ENCODE peak calls at places on chromosomes 11 and 22, in six cellular contexts. S is SK-N-SH; R is caudate nucleus; X is CD8-positive, alpha-beta memory T cell; A is cardiac muscle cell; W is effector memory CD4-positive, alpha-beta T cell. Q is an unnamed sample.

GRCh38 chr11:76980196-76980595 is 54.0 kb upstream of the B3GNT6 start:
- DNase-seq in S (no peak), R (no peak), X (no peak), A (no peak), W (no peak), Q (no peak)

GRCh38 chr22:49909476-49910205 is 8.6 kb downstream of the ALG12 start:
- DNase-seq in S (no peak), R (no peak), X (no peak), A (no peak), W (no peak), Q (no peak)

GRCh38 chr11:79366218-79366617 is 74.6 kb downstream of the TENM4 start:
- DNase-seq in S (no peak), R (no peak), X (no peak), A (no peak), W (no peak), Q (no peak)

GRCh38 chr22:24090581-24090980 is 79.5 kb downstream of the CABIN1 start:
- DNase-seq in S (no peak), R (no peak), X (no peak), A (no peak), W (no peak), Q (no peak)

GRCh38 chr11:130522284-130522961 is 74.0 kb downstream of the ADAMTS15 start:
- DNase-seq in S (peak), R (no peak), X (no peak), A (peak), W (no peak), Q (no peak)

GRCh38 chr11:12813371-12814225 is 139.4 kb downstream of the TEAD1 start:
- DNase-seq in S (no peak), R (no peak), X (no peak), A (peak), W (no peak), Q (no peak)

GRCh38 chr11:109586789-109587188 is 164.8 kb downstream of the C11orf87 start:
- DNase-seq in S (no peak), R (no peak), X (no peak), A (no peak), W (no peak), Q (no peak)

GRCh38 chr22:38170469-38170868 is 11.2 kb downstream of the PLA2G6 start:
- DNase-seq in S (no peak), R (no peak), X (no peak), A (no peak), W (no peak), Q (no peak)

GRCh38 chr22:42440728-42441127 is 8.5 kb upstream of the NFAM1 start:
- DNase-seq in S (no peak), R (no peak), X (no peak), A (no peak), W (no peak), Q (no peak)

GRCh38 chr11:119584193-119585037 is 144.6 kb downstream of the NECTIN1 start:
- DNase-seq in S (peak), R (no peak), X (no peak), A (peak), W (no peak), Q (no peak)

GRCh38 chr11:61377461-61378160 is 14.8 kb upstream of the TMEM216 start:
- DNase-seq in S (no peak), R (no peak), X (no peak), A (no peak), W (no peak), Q (no peak)

GRCh38 chr11:105236631-105237030 is 97.1 kb upstream of the CARD18 start:
- DNase-seq in S (no peak), R (no peak), X (no peak), A (peak), W (no peak), Q (no peak)

GRCh38 chr11:22778642-22779041 is 51.0 kb downstream of the SVIP start:
- DNase-seq in S (peak), R (no peak), X (no peak), A (no peak), W (no peak), Q (no peak)

GRCh38 chr11:73271936-73272679 is at the start of gene P2RY6:
- DNase-seq in S (peak), R (no peak), X (no peak), A (peak), W (no peak), Q (no peak)

GRCh38 chr11:73528420-73528819 is 69.5 kb downstream of the FAM168A start:
- DNase-seq in S (no peak), R (no peak), X (no peak), A (no peak), W (no peak), Q (no peak)

GRCh38 chr11:95586681-95587080 is 202.9 kb downstream of the FAM76B start:
- DNase-seq in S (no peak), R (no peak), X (no peak), A (no peak), W (no peak), Q (no peak)

GRCh38 chr22:43529954-43530863 is 118.4 kb downstream of the MPPED1 start:
- DNase-seq in S (no peak), R (no peak), X (no peak), A (no peak), W (no peak), Q (no peak)

GRCh38 chr11:125903753-125904659 is at the start of gene DDX25:
- DNase-seq in S (peak), R (no peak), X (peak), A (no peak), W (no peak), Q (no peak)

GRCh38 chr22:28909375-28909774 is 26.0 kb downstream of the ZNRF3 start:
- DNase-seq in S (no peak), R (no peak), X (no peak), A (peak), W (no peak), Q (no peak)

GRCh38 chr11:8271106-8271886 is 7.6 kb upstream of the LMO1 start:
- DNase-seq in S (no peak), R (no peak), X (no peak), A (no peak), W (no peak), Q (no peak)

GRCh38 chr22:29040385-29041275 is 21.0 kb downstream of the C22orf31 start:
- DNase-seq in S (peak), R (peak), X (peak), A (peak), W (peak), Q (peak)

GRCh38 chr11:69053169-69053477 is 4.4 kb downstream of the TPCN2 start:
- DNase-seq in S (no peak), R (no peak), X (no peak), A (no peak), W (no peak), Q (no peak)

GRCh38 chr11:125165111-125165663 is 636 bp downstream of the PKNOX2 start:
- DNase-seq in S (peak), R (no peak), X (no peak), A (peak), W (no peak), Q (no peak)

GRCh38 chr11:132408877-132409276 is 1038.5 kb downstream of the NTM start:
- DNase-seq in S (no peak), R (no peak), X (no peak), A (no peak), W (no peak), Q (no peak)

GRCh38 chr22:20324139-20324516 is 4.3 kb upstream of the DGCR6L start:
- DNase-seq in S (no peak), R (no peak), X (no peak), A (no peak), W (no peak), Q (no peak)

GRCh38 chr11:46102843-46103242 is 18.4 kb downstream of the PHF21A start:
- DNase-seq in S (no peak), R (no peak), X (no peak), A (no peak), W (no peak), Q (no peak)

GRCh38 chr11:93392862-93393261 is 62.3 kb downstream of the DEUP1 start:
- DNase-seq in S (no peak), R (no peak), X (no peak), A (peak), W (no peak), Q (no peak)

GRCh38 chr22:35189559-35189958 is 67.7 kb upstream of the HMGXB4 start:
- DNase-seq in S (no peak), R (no peak), X (no peak), A (no peak), W (no peak), Q (no peak)

GRCh38 chr22:35430897-35431322 is 31.0 kb downstream of the MCM5 start:
- DNase-seq in S (peak), R (peak), X (peak), A (peak), W (peak), Q (peak)

GRCh38 chr11:129374081-129374992 is 1.3 kb upstream of the BARX2 start:
- DNase-seq in S (peak), R (no peak), X (no peak), A (no peak), W (no peak), Q (no peak)

GRCh38 chr11:18594999-18595749 is 4.4 kb upstream of the MISFA start:
- DNase-seq in S (peak), R (no peak), X (no peak), A (no peak), W (no peak), Q (no peak)

GRCh38 chr11:12094872-12095800 is 15.3 kb upstream of the MICAL2 start:
- DNase-seq in S (no peak), R (no peak), X (no peak), A (no peak), W (no peak), Q (no peak)

GRCh38 chr22:31790240-31790639 is 36.4 kb downstream of the DEPDC5 start:
- DNase-seq in S (no peak), R (no peak), X (no peak), A (no peak), W (no peak), Q (no peak)

GRCh38 chr11:72676874-72677341 is 2.7 kb upstream of the PDE2A start:
- DNase-seq in S (no peak), R (no peak), X (peak), A (peak), W (peak), Q (peak)

GRCh38 chr11:72782081-72782920 is 11.5 kb downstream of the STARD10 start:
- DNase-seq in S (peak), R (no peak), X (no peak), A (no peak), W (no peak), Q (no peak)

GRCh38 chr11:109037856-109038780 is 373.2 kb downstream of the DDX10 start:
- DNase-seq in S (no peak), R (no peak), X (no peak), A (peak), W (no peak), Q (no peak)

GRCh38 chr11:120302001-120302805 is 22.9 kb upstream of the TLCD5 start:
- DNase-seq in S (no peak), R (no peak), X (no peak), A (no peak), W (no peak), Q (no peak)

GRCh38 chr22:48503876-48504275 is 1323.8 kb downstream of the BRD1 start:
- DNase-seq in S (no peak), R (no peak), X (no peak), A (no peak), W (no peak), Q (no peak)

GRCh38 chr11:10911907-10912306 is 54.1 kb upstream of the ZBED5 start:
- DNase-seq in S (no peak), R (no peak), X (no peak), A (peak), W (no peak), Q (no peak)
- H3K27ac ChIP-seq in S (no peak), R (no peak), X (no peak), A (no peak), W (no peak), Q (no peak)

GRCh38 chr11:58061813-58062212 is 31.1 kb downstream of the OR6Q1 start:
- DNase-seq in S (no peak), R (no peak), X (no peak), A (peak), W (no peak), Q (no peak)
- H3K27ac ChIP-seq in S (peak), R (no peak), X (no peak), A (no peak), W (no peak), Q (no peak)

GRCh38 chr11:35042265-35042664 is 96.7 kb upstream of the CD44 start:
- DNase-seq in S (peak), R (no peak), X (no peak), A (no peak), W (no peak), Q (no peak)
- H3K27ac ChIP-seq in S (no peak), R (no peak), X (no peak), A (peak), W (peak), Q (no peak)

DNA sequence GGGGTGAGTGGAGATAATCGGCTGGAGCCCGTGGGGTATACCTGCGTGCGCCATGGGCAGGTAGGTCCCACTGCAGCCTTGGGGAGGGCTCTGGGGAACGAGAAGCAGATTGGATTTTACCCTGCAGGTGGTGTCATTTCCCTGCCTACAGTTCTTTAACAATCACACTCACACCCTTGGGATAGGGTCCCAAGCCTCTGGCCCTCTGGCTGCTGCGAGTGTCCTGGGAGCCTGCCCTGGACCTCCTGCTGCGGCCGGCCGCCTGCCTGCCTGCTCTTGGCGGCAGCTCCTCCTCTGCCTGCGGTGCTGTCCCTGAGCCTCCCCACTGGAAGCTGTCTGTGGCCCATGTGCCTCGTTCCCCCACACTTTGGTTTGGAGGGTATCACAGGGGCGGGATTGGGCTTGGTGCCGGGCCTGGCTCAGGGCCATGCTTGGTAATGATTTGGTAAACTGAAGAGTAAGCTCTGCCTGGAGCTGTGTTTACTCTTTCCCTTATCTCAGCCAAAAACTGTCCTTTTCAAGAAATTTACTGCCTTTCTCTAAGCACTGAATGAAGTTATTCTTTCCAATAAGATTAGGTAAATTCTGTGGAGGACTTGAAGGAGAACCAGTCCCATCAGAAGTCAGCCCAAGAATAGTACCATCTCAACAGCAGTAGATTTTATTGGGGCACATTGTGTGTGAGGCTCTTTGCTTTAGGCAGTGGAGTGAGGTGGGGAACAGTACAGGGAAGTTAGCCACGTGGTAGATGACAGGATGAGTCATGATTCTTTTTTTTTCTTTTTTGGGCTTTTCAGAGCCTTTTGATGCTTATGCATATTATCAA is 53.7 kb downstream of the TBC1D22A start:
- DNase-seq in S (no peak), R (no peak), X (no peak), A (peak), W (no peak), Q (no peak)
- H3K27ac ChIP-seq in S (no peak), R (no peak), X (no peak), A (no peak), W (no peak), Q (no peak)